ENCODE peak calls at places on chromosome 6, in seven cellular contexts. B is thyroid gland, F is neuronal stem cell, H is prostate gland, O is body of pancreas, X is right lobe of liver, K is heart right ventricle. Y is an unnamed sample. For H3K9me3, the result is how much of the 10 kb centered on the place peaks cover.

GRCh38 chr6:73248192-73248898 is 14.7 kb downstream of the KHDC1 start:
- DNase-seq in B (no peak), F (no peak), H (no peak), O (no peak), X (no peak), K (no peak), Y (no peak)

GRCh38 chr6:85449818-85450577 is at the start of gene NT5E:
- DNase-seq in B (peak), F (peak), H (peak), O (peak), X (peak), K (peak), Y (no peak)

GRCh38 chr6:6751197-6751596 is 162.7 kb downstream of the LY86 start:
- DNase-seq in B (no peak), F (no peak), H (no peak), O (no peak), X (no peak), K (no peak), Y (no peak)

GRCh38 chr6:29763491-29764289 is 40.5 kb downstream of the HLA-F start:
- DNase-seq in B (no peak), F (no peak), H (no peak), O (no peak), X (no peak), K (no peak), Y (no peak)

GRCh38 chr6:52497652-52498408 is 77.7 kb downstream of the EFHC1 start:
- DNase-seq in B (peak), F (no peak), H (no peak), O (no peak), X (no peak), K (no peak), Y (no peak)

GRCh38 chr6:166598441-166599138 is 12.1 kb upstream of the RAMACL start:
- DNase-seq in B (peak), F (no peak), H (no peak), O (no peak), X (no peak), K (no peak), Y (peak)

GRCh38 chr6:31140643-31141042 is 1.8 kb upstream of the PSORS1C2 start:
- DNase-seq in B (no peak), F (no peak), H (no peak), O (no peak), X (no peak), K (no peak), Y (no peak)

GRCh38 chr6:75493400-75494064 is at the start of gene FILIP1:
- DNase-seq in B (peak), F (no peak), H (no peak), O (peak), X (no peak), K (no peak), Y (peak)

GRCh38 chr6:31114540-31114876 is at the start of gene PSORS1C1:
- DNase-seq in B (peak), F (no peak), H (peak), O (peak), X (no peak), K (peak), Y (peak)

GRCh38 chr6:166640342-166641043 is 13.4 kb upstream of the RPS6KA2 start:
- DNase-seq in B (peak), F (no peak), H (peak), O (no peak), X (no peak), K (peak), Y (no peak)

GRCh38 chr6:82959385-82959941 is 106.2 kb downstream of the UBE3D start:
- DNase-seq in B (no peak), F (peak), H (no peak), O (no peak), X (no peak), K (no peak), Y (peak)

GRCh38 chr6:7973603-7974002 is 63.0 kb upstream of the TXNDC5 start:
- DNase-seq in B (no peak), F (no peak), H (no peak), O (no peak), X (no peak), K (no peak), Y (no peak)

GRCh38 chr6:15526129-15526764 is 136.6 kb downstream of the DTNBP1 start:
- DNase-seq in B (peak), F (no peak), H (no peak), O (no peak), X (no peak), K (no peak), Y (no peak)

GRCh38 chr6:18395177-18395850 is 8.2 kb downstream of the RNF144B start:
- DNase-seq in B (no peak), F (no peak), H (no peak), O (no peak), X (no peak), K (no peak), Y (no peak)

GRCh38 chr6:72084992-72085569 is 198.7 kb downstream of the RIMS1 start:
- DNase-seq in B (no peak), F (peak), H (no peak), O (no peak), X (no peak), K (no peak), Y (no peak)

GRCh38 chr6:12173670-12174069 is 116.5 kb upstream of the EDN1 start:
- DNase-seq in B (no peak), F (peak), H (no peak), O (no peak), X (no peak), K (no peak), Y (no peak)

GRCh38 chr6:109715616-109716015 is 24.5 kb downstream of the FIG4 start:
- DNase-seq in B (no peak), F (no peak), H (no peak), O (no peak), X (no peak), K (no peak), Y (no peak)

GRCh38 chr6:86706449-86706848 is 230.9 kb upstream of the HTR1E start:
- DNase-seq in B (peak), F (no peak), H (no peak), O (no peak), X (no peak), K (no peak), Y (no peak)

GRCh38 chr6:75743971-75744370 is 5.1 kb upstream of the MYO6 start:
- DNase-seq in B (no peak), F (no peak), H (no peak), O (no peak), X (no peak), K (no peak), Y (no peak)

GRCh38 chr6:152301806-152302568 is 335.2 kb downstream of the SYNE1 start:
- DNase-seq in B (peak), F (peak), H (peak), O (peak), X (peak), K (peak), Y (peak)

GRCh38 chr6:169800668-169801395 is 49.4 kb downstream of the ERMARD start:
- DNase-seq in B (peak), F (no peak), H (peak), O (peak), X (peak), K (no peak), Y (peak)

GRCh38 chr6:139608872-139609271 is 234.4 kb upstream of the CITED2 start:
- DNase-seq in B (no peak), F (no peak), H (no peak), O (no peak), X (no peak), K (no peak), Y (no peak)

GRCh38 chr6:100228437-100229424 is 234.7 kb upstream of the MCHR2 start:
- DNase-seq in B (peak), F (peak), H (peak), O (peak), X (peak), K (peak), Y (peak)

GRCh38 chr6:75437451-75438185 is 56.0 kb downstream of the FILIP1 start:
- DNase-seq in B (no peak), F (no peak), H (no peak), O (no peak), X (no peak), K (no peak), Y (no peak)

DNA sequence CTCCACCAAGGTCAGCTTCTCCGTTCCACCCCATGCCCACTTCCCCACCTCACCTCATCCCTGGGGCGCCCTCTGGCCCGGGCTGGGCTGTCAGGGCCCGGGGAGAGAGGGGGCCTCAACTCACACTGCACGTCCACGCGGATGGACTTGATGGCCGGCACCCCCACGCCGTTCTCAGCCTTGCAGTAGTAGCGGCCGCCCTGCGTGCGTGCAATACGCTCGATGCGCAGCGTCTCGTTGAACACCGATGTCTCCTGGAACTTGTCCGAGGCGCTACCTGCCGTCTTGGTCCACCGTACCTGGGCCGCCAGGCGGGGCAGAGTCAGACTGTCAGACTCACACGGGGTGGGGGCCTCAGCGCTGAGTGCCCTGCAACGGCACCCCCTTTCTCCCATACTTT is 39.6 kb downstream of the MDGA1 start:
- DNase-seq in B (no peak), F (no peak), H (no peak), O (no peak), X (no peak), K (no peak), Y (no peak)
- H3K9me3 ChIP-seq in B (under half), F (under half), H (under half), O (under half), X (under half), K (under half), Y (under half)

GRCh38 chr6:113824411-113824810 is 32.7 kb upstream of the MARCKS start:
- DNase-seq in B (no peak), F (no peak), H (no peak), O (peak), X (no peak), K (no peak), Y (no peak)
- H3K4me3 ChIP-seq in B (no peak), F (no peak), H (no peak), O (no peak), X (no peak), K (no peak), Y (no peak)

DNA sequence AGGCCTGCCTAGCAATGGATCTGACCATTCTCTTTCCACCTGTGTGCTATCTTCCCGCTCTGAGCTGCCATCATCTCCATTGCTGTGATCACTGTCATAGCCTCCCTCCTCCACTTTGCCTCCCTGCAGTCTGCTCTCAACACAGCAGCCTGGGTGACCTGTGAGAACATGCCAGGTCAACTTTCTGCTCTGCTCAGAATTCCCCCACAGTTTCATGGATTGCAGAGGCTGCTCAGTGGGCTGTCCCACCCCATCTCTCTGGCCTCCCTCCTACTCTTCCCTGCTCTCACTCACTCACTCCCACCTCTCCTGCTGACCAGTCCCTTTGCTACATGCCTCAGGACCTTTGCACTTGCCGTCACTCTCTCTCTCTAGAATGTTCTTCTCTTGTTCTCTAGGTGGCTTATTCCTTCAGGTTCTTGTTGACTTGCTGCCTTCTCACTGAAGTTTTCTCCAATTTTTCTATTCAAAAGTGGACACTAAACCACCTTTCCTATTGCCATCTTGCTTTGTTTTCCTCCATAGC is 159.9 kb downstream of the CD83 start:
- DNase-seq in B (no peak), F (no peak), H (no peak), O (no peak), X (no peak), K (no peak), Y (no peak)
- H3K27ac ChIP-seq in B (peak), F (no peak), H (no peak), O (no peak), X (no peak), K (no peak), Y (no peak)

GRCh38 chr6:27290065-27290849 is 21.8 kb downstream of the POM121L2 start:
- DNase-seq in B (no peak), F (no peak), H (no peak), O (no peak), X (no peak), K (no peak), Y (no peak)
- H3K9me3 ChIP-seq in B (under half), F (under half), H (under half), O (under half), X (under half), K (under half), Y (under half)

GRCh38 chr6:93779086-93779858 is 359.9 kb upstream of the EPHA7 start:
- DNase-seq in B (peak), F (peak), H (no peak), O (no peak), X (no peak), K (peak), Y (no peak)
- H3K4me3 ChIP-seq in B (no peak), F (no peak), H (no peak), O (no peak), X (no peak), K (no peak), Y (no peak)

GRCh38 chr6:25450469-25451198 is 171.5 kb downstream of the CARMIL1 start:
- DNase-seq in B (no peak), F (no peak), H (no peak), O (no peak), X (no peak), K (no peak), Y (no peak)

GRCh38 chr6:25446815-25447569 is 167.8 kb downstream of the CARMIL1 start:
- DNase-seq in B (no peak), F (no peak), H (peak), O (no peak), X (no peak), K (no peak), Y (no peak)

GRCh38 chr6:25447570-25447929 is 168.4 kb downstream of the CARMIL1 start:
- DNase-seq in B (no peak), F (no peak), H (peak), O (no peak), X (no peak), K (no peak), Y (no peak)

GRCh38 chr6:25449774-25450173 is 170.6 kb downstream of the CARMIL1 start:
- DNase-seq in B (peak), F (no peak), H (no peak), O (no peak), X (no peak), K (no peak), Y (no peak)

GRCh38 chr6:25448965-25449538 is 169.9 kb downstream of the CARMIL1 start:
- DNase-seq in B (no peak), F (no peak), H (no peak), O (no peak), X (no peak), K (no peak), Y (no peak)
- H3K27ac ChIP-seq in B (no peak), F (no peak), H (no peak), O (no peak), X (no peak), K (no peak), Y (no peak)

GRCh38 chr6:148698671-148699180 is 48.1 kb upstream of the UST start:
- DNase-seq in B (no peak), F (no peak), H (no peak), O (no peak), X (no peak), K (no peak), Y (no peak)

GRCh38 chr6:148700047-148700712 is 46.6 kb upstream of the UST start:
- DNase-seq in B (no peak), F (no peak), H (no peak), O (no peak), X (no peak), K (no peak), Y (no peak)

GRCh38 chr6:148701393-148701774 is 45.4 kb upstream of the UST start:
- DNase-seq in B (peak), F (no peak), H (no peak), O (no peak), X (no peak), K (no peak), Y (no peak)

GRCh38 chr6:148700713-148701392 is 46.0 kb upstream of the UST start:
- DNase-seq in B (peak), F (peak), H (no peak), O (no peak), X (no peak), K (no peak), Y (peak)

DNA sequence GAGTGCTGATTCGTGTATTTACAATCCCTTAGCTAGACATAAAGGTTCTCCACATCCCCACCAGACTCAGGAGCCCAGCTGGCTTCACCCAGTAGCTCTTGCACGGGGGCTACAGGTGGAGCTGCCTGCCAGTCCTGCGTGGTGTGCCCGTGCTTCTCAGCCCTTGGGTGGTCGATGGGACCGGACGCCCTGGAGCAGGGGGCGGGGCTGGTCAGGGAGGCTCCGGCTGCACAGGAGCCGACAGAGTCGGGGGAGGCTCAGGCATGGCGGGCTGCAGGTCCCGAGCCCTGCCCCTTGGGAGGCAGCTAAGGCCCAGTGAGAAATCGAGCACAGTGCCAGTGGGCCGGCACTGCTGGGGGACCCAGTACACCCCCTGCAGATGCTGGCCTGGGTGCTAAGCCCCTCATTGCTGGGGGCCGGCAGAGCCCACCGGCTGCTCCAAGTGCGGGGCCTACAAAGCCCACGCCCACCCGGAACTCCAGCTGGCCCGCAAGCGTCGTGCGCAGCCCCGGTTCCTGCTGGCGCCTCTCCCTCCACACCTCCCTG is 48.9 kb upstream of the UST start:
- DNase-seq in B (no peak), F (no peak), H (no peak), O (no peak), X (no peak), K (no peak), Y (no peak)
- H3K9me3 ChIP-seq in B (under half), F (under half), H (under half), O (under half), X (under half), K (under half), Y (under half)

GRCh38 chr6:10425973-10426780 is 11.3 kb upstream of the TFAP2A start:
- DNase-seq in B (no peak), F (no peak), H (no peak), O (peak), X (peak), K (no peak), Y (no peak)

GRCh38 chr6:10433322-10433721 is 18.4 kb upstream of the TFAP2A start:
- DNase-seq in B (no peak), F (no peak), H (no peak), O (no peak), X (no peak), K (no peak), Y (no peak)

GRCh38 chr6:10426781-10427279 is 12.0 kb upstream of the TFAP2A start:
- DNase-seq in B (no peak), F (no peak), H (no peak), O (no peak), X (no peak), K (no peak), Y (no peak)

GRCh38 chr6:10431423-10432164 is 16.7 kb upstream of the TFAP2A start:
- DNase-seq in B (no peak), F (no peak), H (no peak), O (no peak), X (no peak), K (no peak), Y (no peak)

DNA sequence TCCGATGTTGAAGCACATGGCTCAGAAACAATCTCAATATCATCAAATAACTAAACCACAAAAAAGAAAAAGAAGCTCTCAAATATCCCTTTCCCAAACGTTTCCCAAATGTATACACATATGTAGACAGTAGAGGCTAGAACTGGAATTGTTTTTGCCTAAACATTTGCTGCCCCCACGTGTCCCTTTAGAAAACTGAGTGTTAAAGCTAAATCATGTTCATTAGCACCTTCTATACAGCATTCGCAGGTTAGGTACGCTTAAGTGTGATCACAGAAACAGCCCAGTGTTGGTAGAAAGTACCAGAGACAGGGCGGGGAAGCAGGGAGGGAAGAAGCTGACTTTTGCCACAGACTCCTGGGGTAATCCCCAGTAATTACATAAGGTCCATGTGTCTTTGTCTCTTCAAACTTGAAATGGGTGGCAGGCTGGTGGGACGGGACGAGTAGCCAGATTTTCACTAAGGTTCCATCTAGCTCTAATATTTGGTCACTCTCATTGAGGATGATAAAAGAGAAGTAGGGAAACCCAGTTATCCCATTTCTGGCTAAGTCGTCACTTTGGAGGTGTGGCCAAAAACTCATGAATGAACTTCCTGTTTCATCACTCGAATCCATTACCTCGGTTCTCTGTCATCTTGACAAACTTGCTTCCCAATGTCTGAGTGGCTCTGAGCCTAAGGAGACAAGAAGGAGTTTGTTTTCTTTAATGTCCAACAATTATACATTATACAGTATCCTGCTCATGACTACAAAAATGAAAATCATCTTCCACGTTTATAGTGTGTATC is 15.0 kb upstream of the TFAP2A start:
- DNase-seq in B (no peak), F (peak), H (no peak), O (no peak), X (no peak), K (no peak), Y (no peak)
- H3K4me3 ChIP-seq in B (no peak), F (no peak), H (no peak), O (no peak), X (no peak), K (no peak), Y (no peak)

DNA sequence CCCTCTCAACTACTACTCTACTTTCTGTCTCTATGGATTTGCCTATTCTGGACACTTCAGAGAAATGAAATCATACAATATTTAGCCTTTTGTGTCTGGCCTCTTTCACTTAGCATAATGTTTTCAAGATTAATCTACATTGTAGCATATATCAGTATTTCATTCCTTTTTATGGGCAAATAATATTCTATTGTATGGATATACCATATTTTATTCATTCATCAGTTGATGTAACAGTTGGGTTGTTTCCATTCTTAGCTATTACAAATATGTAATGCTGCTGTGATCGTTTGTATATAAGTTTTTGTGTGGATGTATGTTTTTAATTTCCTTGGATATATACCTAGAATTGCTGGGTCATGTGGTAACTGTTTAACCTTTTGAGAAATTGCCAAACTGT is 23.4 kb downstream of the FAM184A start:
- DNase-seq in B (no peak), F (no peak), H (no peak), O (no peak), X (no peak), K (no peak), Y (no peak)
- H3K27ac ChIP-seq in B (no peak), F (no peak), H (no peak), O (no peak), X (no peak), K (no peak), Y (no peak)

Y was measured in AG04450.